ENCODE peak calls at places on chromosome 22, in five cellular contexts. P, G, B, W and Z are unnamed samples.

GRCh38 chr22:41504397-41504796 is 35.5 kb downstream of the ACO2 start:
- DNase-seq in P (peak; percentile 26), G (no peak), B (no peak), W (no peak), Z (no peak)

GRCh38 chr22:19610518-19611253 is 86.5 kb upstream of the CLDN5 start:
- DNase-seq in P (no peak), G (peak; percentile 45), B (peak; percentile 43), W (no peak), Z (no peak)

GRCh38 chr22:31148953-31149627 is 8.8 kb upstream of the PLA2G3 start:
- DNase-seq in P (peak; percentile 75), G (peak; percentile 71), B (peak; percentile 43), W (peak; percentile 57), Z (no peak)

GRCh38 chr22:37518509-37519267 is 527 bp downstream of the CARD10 start:
- DNase-seq in P (no peak), G (no peak), B (no peak), W (peak; percentile 41), Z (no peak)

GRCh38 chr22:37015587-37015878 is 3.7 kb downstream of the TST start:
- DNase-seq in P (no peak), G (no peak), B (no peak), W (no peak), Z (no peak)

GRCh38 chr22:30541979-30542810 is 4.3 kb downstream of the SEC14L6 start:
- DNase-seq in P (no peak), G (no peak), B (no peak), W (peak; percentile 68), Z (no peak)

GRCh38 chr22:26785942-26786341 is 128.6 kb downstream of the MIAT start:
- DNase-seq in P (no peak), G (no peak), B (no peak), W (no peak), Z (no peak)

GRCh38 chr22:44118645-44119315 is 61.9 kb upstream of the PARVG start:
- DNase-seq in P (no peak), G (no peak), B (no peak), W (no peak), Z (no peak)

GRCh38 chr22:47036352-47036751 is 273.9 kb downstream of the TBC1D22A start:
- DNase-seq in P (no peak), G (no peak), B (no peak), W (no peak), Z (no peak)

GRCh38 chr22:32858957-32859356 is 57.5 kb downstream of the TIMP3 start:
- DNase-seq in P (no peak), G (no peak), B (no peak), W (no peak), Z (no peak)

GRCh38 chr22:17149073-17149815 is 9.8 kb downstream of the HDHD5 start:
- DNase-seq in P (no peak), G (no peak), B (no peak), W (no peak), Z (no peak)

GRCh38 chr22:19058713-19059451 is 63.3 kb downstream of the DGCR2 start:
- DNase-seq in P (no peak), G (no peak), B (peak; percentile 25), W (no peak), Z (no peak)

GRCh38 chr22:20156611-20157415 is 6.0 kb upstream of the CCDC188 start:
- DNase-seq in P (peak; percentile 64), G (peak; percentile 91), B (peak; percentile 93), W (peak; percentile 69), Z (peak; percentile 92)

GRCh38 chr22:28373841-28374240 is 305.8 kb downstream of the TTC28 start:
- DNase-seq in P (no peak), G (no peak), B (no peak), W (no peak), Z (no peak)

GRCh38 chr22:46320166-46320710 is 15.3 kb upstream of the TRMU start:
- DNase-seq in P (no peak), G (no peak), B (no peak), W (no peak), Z (no peak)

GRCh38 chr22:46974631-46975585 is 212.5 kb downstream of the TBC1D22A start:
- DNase-seq in P (no peak), G (no peak), B (no peak), W (no peak), Z (no peak)

GRCh38 chr22:32103648-32104326 is 55.3 kb downstream of the C22orf42 start:
- DNase-seq in P (no peak), G (no peak), B (no peak), W (no peak), Z (no peak)

GRCh38 chr22:36375071-36375980 is 12.4 kb downstream of the MYH9 start:
- DNase-seq in P (no peak), G (no peak), B (no peak), W (no peak), Z (no peak)

GRCh38 chr22:50530280-50530856 is 556 bp upstream of the TYMP start:
- DNase-seq in P (no peak), G (peak; percentile 74), B (no peak), W (no peak), Z (no peak)

GRCh38 chr22:32625985-32626384 is 151.4 kb downstream of the FBXO7 start:
- DNase-seq in P (no peak), G (no peak), B (no peak), W (no peak), Z (no peak)

GRCh38 chr22:47618180-47618579 is 855.7 kb downstream of the TBC1D22A start:
- DNase-seq in P (no peak), G (no peak), B (no peak), W (no peak), Z (no peak)

GRCh38 chr22:41094036-41094435 is 1.6 kb downstream of the EP300 start:
- DNase-seq in P (peak; percentile 7), G (no peak), B (no peak), W (peak; percentile 35), Z (no peak)